ENCODE peak calls at places on chromosomes 4 and X, in ten cellular contexts. F is lung, H is A673, L is prostate gland, M is mesendoderm, E is AG09309, O is HCT116, D is colonic mucosa, Z is tibial nerve, S is cardiac fibroblast. J is an unnamed sample.

GRCh38 chrX:56995271-56995994 is at the start of gene SPIN3:
- DNase-seq in F (peak; percentile 85), H (peak; percentile 59), L (peak; percentile 79), M (peak; percentile 97), E (no peak), O (peak; percentile 73), D (peak; percentile 90), Z (peak; percentile 66), S (peak; percentile 72), J (peak; percentile 84)

GRCh38 chrX:13752646-13753045 is 18.1 kb downstream of the OFD1 start:
- DNase-seq in F (no peak), H (no peak), L (no peak), M (no peak), E (no peak), O (no peak), D (no peak), Z (no peak), S (no peak), J (no peak)

GRCh38 chr4:157271166-157271869 is 50.8 kb downstream of the GRIA2 start:
- DNase-seq in F (no peak), H (no peak), L (no peak), M (peak; percentile 4), E (no peak), O (no peak), D (no peak), Z (no peak), S (no peak), J (no peak)

GRCh38 chr4:141660880-141661279 is 24.5 kb downstream of the IL15 start:
- DNase-seq in F (no peak), H (no peak), L (no peak), M (no peak), E (no peak), O (no peak), D (no peak), Z (no peak), S (no peak), J (no peak)

GRCh38 chrX:17174671-17175070 is 200.3 kb upstream of the NHS start:
- DNase-seq in F (no peak), H (no peak), L (no peak), M (no peak), E (no peak), O (no peak), D (no peak), Z (no peak), S (no peak), J (no peak)

GRCh38 chr4:138736362-138736761 is 279.2 kb upstream of the NOCT start:
- DNase-seq in F (no peak), H (no peak), L (no peak), M (no peak), E (no peak), O (no peak), D (no peak), Z (no peak), S (peak; percentile 22), J (no peak)

GRCh38 chr4:181261279-181261678 is 981.9 kb upstream of the TENM3 start:
- DNase-seq in F (no peak), H (peak; percentile 1), L (no peak), M (peak; percentile 86), E (no peak), O (no peak), D (no peak), Z (no peak), S (no peak), J (no peak)

GRCh38 chr4:95547708-95548471 is 883 bp downstream of the UNC5C start:
- DNase-seq in F (no peak), H (no peak), L (peak; percentile 10), M (no peak), E (no peak), O (no peak), D (peak; percentile 23), Z (no peak), S (peak; percentile 43), J (no peak)

DNA sequence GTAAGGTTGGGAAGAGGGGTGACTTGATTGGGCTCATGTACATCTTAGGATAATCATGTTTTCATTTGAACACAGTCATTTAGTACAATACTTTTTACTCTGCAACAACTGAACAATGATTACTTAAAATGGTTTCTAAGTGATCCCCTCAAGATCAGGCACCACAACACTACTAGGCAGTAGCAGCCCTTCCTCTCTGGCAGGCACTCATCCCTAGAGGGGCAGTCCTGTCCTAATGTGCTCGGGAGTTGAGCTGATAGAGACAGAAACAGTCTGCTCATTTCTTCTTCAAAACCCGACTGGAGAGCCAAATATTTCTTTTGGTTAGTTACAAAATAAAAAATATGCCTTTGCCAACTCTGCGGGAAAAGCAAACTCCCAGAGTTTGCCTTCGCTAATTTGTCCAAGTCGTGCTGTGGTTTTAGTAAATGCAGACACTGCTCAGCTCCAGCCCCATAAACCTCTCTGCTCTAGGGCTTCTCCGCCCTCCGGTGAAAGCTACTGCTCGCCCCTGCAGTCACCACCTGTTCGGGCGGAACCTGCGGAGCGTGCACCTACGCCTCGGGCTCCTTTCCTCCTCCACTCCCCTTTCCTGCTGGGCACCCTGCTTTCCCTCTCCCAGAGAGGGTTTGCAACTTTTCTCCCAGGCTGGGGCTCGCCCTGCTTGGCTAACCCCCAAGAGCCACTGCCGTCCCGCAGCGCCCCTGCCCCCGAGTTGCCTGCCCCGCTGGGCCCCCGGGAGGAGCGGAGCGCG is 524 bp upstream of the NPNT start:
- DNase-seq in F (peak; percentile 57), H (no peak), L (peak; percentile 48), M (no peak), E (no peak), O (peak; percentile 36), D (peak; percentile 66), Z (no peak), S (peak; percentile 7), J (no peak)
- H3K4me3 ChIP-seq in F (peak overlapping the region; percentile 76), H (peak overlapping the region; percentile 48), L (peak overlapping the region; percentile 67), M (no peak overlapping the region), E (no peak overlapping the region), O (peak overlapping the region; percentile 54), D (peak overlapping the region; percentile 77), Z (peak overlapping the region; percentile 60), S (no peak overlapping the region), J (peak overlapping the region; percentile 61)

GRCh38 chr4:39319678-39320077 is 46.5 kb downstream of the RFC1 start:
- DNase-seq in F (no peak), H (no peak), L (no peak), M (no peak), E (peak; percentile 81), O (peak; percentile 55), D (no peak), Z (no peak), S (peak; percentile 82), J (no peak)
- H3K4me3 ChIP-seq in F (no peak overlapping the region), H (no peak overlapping the region), L (no peak overlapping the region), M (no peak overlapping the region), E (no peak overlapping the region), O (no peak overlapping the region), D (no peak overlapping the region), Z (no peak overlapping the region), S (no peak overlapping the region), J (no peak overlapping the region)

GRCh38 chrX:41445171-41445570 is 2.0 kb upstream of the NYX start:
- DNase-seq in F (no peak), H (no peak), L (no peak), M (no peak), E (no peak), O (no peak), D (no peak), Z (no peak), S (no peak), J (no peak)
- H3K4me3 ChIP-seq in F (no peak overlapping the region), H (no peak overlapping the region), L (no peak overlapping the region), M (no peak overlapping the region), E (no peak overlapping the region), O (no peak overlapping the region), D (no peak overlapping the region), Z (no peak overlapping the region), S (no peak overlapping the region), J (no peak overlapping the region)

DNA sequence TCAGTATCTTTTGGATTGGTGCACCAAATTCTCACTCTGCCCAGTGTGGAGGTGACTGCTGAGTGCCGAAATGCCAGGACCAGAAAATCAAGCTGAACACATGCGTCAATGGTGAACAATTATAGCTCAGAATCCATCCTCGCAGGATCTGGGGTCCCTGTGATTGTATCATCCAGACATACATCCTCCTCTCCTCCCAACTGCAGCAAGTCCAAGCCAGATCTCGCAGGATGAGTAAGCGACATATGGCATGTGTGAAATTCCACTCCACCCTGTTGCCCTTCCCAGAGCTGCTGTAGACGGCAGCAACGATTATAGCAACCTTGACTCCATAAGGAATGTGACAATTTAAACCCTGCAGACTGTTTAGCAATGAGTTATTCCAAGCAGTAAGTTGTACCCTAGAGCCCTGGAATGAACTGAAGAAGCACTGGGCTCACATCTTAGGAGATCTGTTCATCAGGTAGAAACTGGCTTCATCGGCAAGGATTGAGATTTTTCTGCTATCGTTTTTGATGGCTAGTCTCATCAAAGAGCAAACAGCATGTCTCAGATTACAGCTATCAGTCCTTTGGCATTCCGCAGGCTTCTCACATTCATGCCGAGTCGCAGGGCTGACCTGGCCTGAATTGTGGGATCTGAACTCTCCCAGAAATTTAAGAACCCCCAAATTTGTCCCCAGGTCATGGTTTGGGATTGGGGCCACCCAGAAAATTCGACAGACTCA is 35.5 kb upstream of the SORBS2 start:
- DNase-seq in F (no peak), H (no peak), L (no peak), M (peak; percentile 99), E (peak; percentile 47), O (no peak), D (peak; percentile 26), Z (no peak), S (peak; percentile 81), J (no peak)
- H3K4me3 ChIP-seq in F (no peak overlapping the region), H (no peak overlapping the region), L (no peak overlapping the region), M (no peak overlapping the region), E (no peak overlapping the region), O (no peak overlapping the region), D (no peak overlapping the region), Z (no peak overlapping the region), S (peak overlapping the region; percentile 5), J (no peak overlapping the region)

DNA sequence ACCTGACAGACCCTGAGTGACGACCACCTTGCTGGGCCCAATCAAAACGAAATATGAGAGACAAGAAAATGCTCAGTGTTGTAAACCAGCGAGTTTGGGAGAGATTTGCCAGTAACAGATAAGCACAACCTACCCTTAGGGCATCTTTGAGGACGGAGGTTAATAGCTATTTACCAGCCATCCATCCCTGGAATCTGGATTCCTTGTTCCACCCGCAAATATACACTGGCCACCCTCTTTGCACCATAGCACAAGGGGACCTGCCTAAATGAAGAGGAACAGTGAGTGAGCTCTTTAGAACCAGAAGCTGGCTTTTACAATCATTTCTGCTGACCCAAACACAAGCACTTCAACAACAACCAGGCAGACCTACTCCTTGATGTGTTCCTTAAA is 725 bp downstream of the MPP1 start:
- DNase-seq in F (no peak), H (no peak), L (no peak), M (no peak), E (no peak), O (no peak), D (no peak), Z (no peak), S (no peak), J (no peak)
- H3K4me3 ChIP-seq in F (no peak overlapping the region), H (peak overlapping the region; percentile 65), L (peak overlapping the region; percentile 52), M (peak overlapping the region; percentile 51), E (peak overlapping the region; percentile 73), O (peak overlapping the region; percentile 47), D (peak overlapping the region; percentile 61), Z (peak overlapping the region; percentile 47), S (peak overlapping the region; percentile 69), J (peak overlapping the region; percentile 65)

GRCh38 chrX:28586291-28586690 is 955 bp upstream of the IL1RAPL1 start:
- DNase-seq in F (no peak), H (peak; percentile 1), L (no peak), M (peak; percentile 63), E (no peak), O (no peak), D (peak; percentile 24), Z (no peak), S (peak; percentile 67), J (no peak)
- H3K4me3 ChIP-seq in F (no peak overlapping the region), H (no peak overlapping the region), L (no peak overlapping the region), M (no peak overlapping the region), E (no peak overlapping the region), O (peak overlapping the region; percentile 56), D (no peak overlapping the region), Z (peak overlapping the region; percentile 28), S (peak overlapping the region; percentile 46), J (peak overlapping the region; percentile 26)

GRCh38 chr4:88758264-88758663 is 60.6 kb upstream of the NAP1L5 start:
- DNase-seq in F (no peak), H (no peak), L (no peak), M (peak; percentile 18), E (no peak), O (no peak), D (no peak), Z (no peak), S (no peak), J (no peak)
- H3K4me3 ChIP-seq in F (no peak overlapping the region), H (no peak overlapping the region), L (no peak overlapping the region), M (no peak overlapping the region), E (no peak overlapping the region), O (no peak overlapping the region), D (no peak overlapping the region), Z (peak overlapping the region; percentile 5), S (no peak overlapping the region), J (no peak overlapping the region)

J was measured in stomach.